ENCODE peak calls at places on chromosomes 12 and 14, in nine cellular contexts. B is cardiac fibroblast, T is uterus, V is EL, Y is kidney glomerular epithelial cell, I is GM18507, N is fibroblast of the conjunctiva, O is T-helper 2 cell, K is RWPE1. H is an unnamed sample.

GRCh38 chr12:51390457-51391046 is 654 bp downstream of the GALNT6 start:
- DNase-seq in I (no peak), T (no peak), O (no peak), B (no peak), K (no peak), N (no peak), Y (no peak), V (no peak), H (no peak)

GRCh38 chr12:124673881-124674617 is 106.6 kb upstream of the NCOR2 start:
- DNase-seq in B (no peak), I (no peak), N (no peak), Y (no peak), T (no peak), K (no peak), O (no peak), V (no peak), H (no peak)

GRCh38 chr12:87775051-87775450 is 254.2 kb downstream of the C12orf50 start:
- DNase-seq in K (no peak), B (no peak), V (no peak), Y (peak), T (no peak), O (no peak), I (no peak), N (no peak), H (no peak)

GRCh38 chr14:101505216-101505970 is 55.9 kb upstream of the DIO3 start:
- DNase-seq in N (no peak), O (no peak), T (peak), K (no peak), Y (no peak), I (no peak), B (no peak), V (no peak), H (no peak)

GRCh38 chr12:10618338-10618987 is 5.1 kb upstream of the MAGOHB start:
- DNase-seq in K (peak), N (peak), O (no peak), T (no peak), Y (peak), I (no peak), V (peak), B (peak), H (no peak)

GRCh38 chr12:68012712-68013111 is 23.5 kb downstream of the IFNG-AS1 start:
- DNase-seq in V (no peak), N (no peak), B (no peak), T (no peak), Y (no peak), I (no peak), O (no peak), K (no peak), H (peak)

GRCh38 chr12:112418596-112419268 is at the start of gene PTPN11:
- DNase-seq in I (peak), O (peak), N (peak), K (peak), T (peak), V (peak), B (peak), Y (peak), H (peak)

GRCh38 chr14:32709072-32709471 is 229.6 kb upstream of the NPAS3 start:
- DNase-seq in Y (peak), B (peak), K (no peak), V (peak), N (peak), T (peak), I (no peak), O (no peak), H (no peak)